ENCODE peak calls at places on chromosome 11, in four cellular contexts. F, D, P and H are unnamed samples.

GRCh38 chr11:94602430-94603372 is 35.5 kb downstream of the PIWIL4 start:
- DNase-seq in F (no peak), D (no peak), P (no peak), H (no peak)

GRCh38 chr11:41189711-41190477 is 269.6 kb downstream of the LRRC4C start:
- DNase-seq in F (no peak), D (no peak), P (no peak), H (no peak)

GRCh38 chr11:114213622-114214021 is 82.6 kb upstream of the NNMT start:
- DNase-seq in F (no peak), D (no peak), P (no peak), H (no peak)

GRCh38 chr11:86938203-86938899 is 16.8 kb downstream of the FZD4 start:
- DNase-seq in F (peak), D (no peak), P (no peak), H (no peak)

GRCh38 chr11:128354476-128354875 is 232.9 kb downstream of the ETS1 start:
- DNase-seq in F (peak), D (no peak), P (no peak), H (no peak)

GRCh38 chr11:65279713-65280459 is 18.1 kb downstream of the POLA2 start:
- DNase-seq in F (peak), D (no peak), P (no peak), H (no peak)

GRCh38 chr11:10493041-10493663 is 38.1 kb downstream of the AMPD3 start:
- DNase-seq in F (no peak), D (no peak), P (no peak), H (no peak)

GRCh38 chr11:94400839-94401772 is at the start of gene GPR83:
- DNase-seq in F (peak), D (no peak), P (no peak), H (no peak)

GRCh38 chr11:38819986-38820385 is 2221.9 kb upstream of the RAG2 start:
- DNase-seq in F (no peak), D (no peak), P (no peak), H (no peak)

GRCh38 chr11:63478896-63479295 is 12.1 kb downstream of the PLAAT5 start:
- DNase-seq in F (peak), D (no peak), P (no peak), H (no peak)

GRCh38 chr11:110022548-110022947 is 70.6 kb upstream of the ZC3H12C start:
- DNase-seq in F (no peak), D (no peak), P (no peak), H (no peak)